ENCODE peak calls at places on chromosome 7, in five cellular contexts. Z is kidney, H is sigmoid colon, E is neural progenitor cell, U is tibial nerve. S is an unnamed sample.

GRCh38 chr7:4837041-4837813 is 24.6 kb downstream of the PAPOLB start:
- DNase-seq in U (no peak), E (no peak), Z (no peak), H (peak; percentile 52), S (peak; percentile 46)

GRCh38 chr7:45709168-45710034 is 135.2 kb downstream of the ADCY1 start:
- DNase-seq in E (no peak), Z (peak; percentile 81), H (peak; percentile 78), U (no peak), S (no peak)

GRCh38 chr7:138008588-138009349 is 6.9 kb upstream of the CREB3L2 start:
- DNase-seq in H (no peak), U (no peak), E (peak; percentile 76), Z (no peak), S (no peak)

GRCh38 chr7:80134105-80134535 is 511 bp upstream of the GNAI1 start:
- DNase-seq in Z (no peak), U (peak; percentile 53), E (no peak), H (no peak), S (no peak)

GRCh38 chr7:15397921-15398560 is 163.8 kb downstream of the AGMO start:
- DNase-seq in E (no peak), H (no peak), U (no peak), Z (no peak), S (no peak)

GRCh38 chr7:106283831-106284515 is 810 bp downstream of the NAMPT start:
- DNase-seq in H (peak; percentile 82), Z (peak; percentile 83), U (peak; percentile 19), E (no peak), S (no peak)

GRCh38 chr7:25858200-25858561 is 293.8 kb upstream of the NFE2L3 start:
- DNase-seq in Z (no peak), E (no peak), H (no peak), U (no peak), S (no peak)

GRCh38 chr7:149620961-149621360 is 123.4 kb upstream of the ZNF746 start:
- DNase-seq in U (no peak), H (no peak), E (no peak), Z (no peak), S (no peak)

GRCh38 chr7:25260862-25261454 is 32.7 kb upstream of the NPVF start:
- DNase-seq in E (no peak), H (no peak), Z (no peak), U (no peak), S (no peak)

GRCh38 chr7:149880871-149881301 is 7.1 kb downstream of the ATP6V0E2 start:
- DNase-seq in U (no peak), H (peak; percentile 76), E (no peak), Z (no peak), S (no peak)

GRCh38 chr7:7757576-7757975 is 39.2 kb upstream of the RPA3 start:
- DNase-seq in U (no peak), H (no peak), E (peak; percentile 23), Z (no peak), S (no peak)

GRCh38 chr7:123747620-123748141 is 1.1 kb downstream of the WASL start:
- DNase-seq in Z (peak; percentile 63), H (peak; percentile 71), U (peak; percentile 16), E (peak; percentile 75), S (peak; percentile 51)

GRCh38 chr7:42883950-42884349 is 27.9 kb downstream of the C7orf25 start:
- DNase-seq in H (no peak), E (peak; percentile 28), Z (peak; percentile 85), U (no peak), S (no peak)

GRCh38 chr7:88040694-88041093 is 106.6 kb downstream of the ADAM22 start:
- DNase-seq in H (no peak), U (no peak), E (no peak), Z (no peak), S (no peak)

GRCh38 chr7:115047968-115048720 is 126.2 kb downstream of the MDFIC start:
- DNase-seq in H (no peak), U (no peak), Z (no peak), E (no peak), S (no peak)

GRCh38 chr7:93799750-93800357 is 90.7 kb downstream of the TFPI2 start:
- DNase-seq in H (no peak), U (no peak), Z (no peak), E (peak; percentile 13), S (peak; percentile 3)

GRCh38 chr7:114631249-114631822 is 216.7 kb downstream of the FOXP2 start:
- DNase-seq in U (no peak), H (no peak), Z (no peak), E (no peak), S (no peak)

GRCh38 chr7:157651366-157652160 is 314.8 kb downstream of the DNAJB6 start:
- DNase-seq in U (no peak), H (no peak), Z (no peak), E (no peak), S (no peak)

GRCh38 chr7:467393-467828 is 52.2 kb downstream of the PDGFA start:
- DNase-seq in H (no peak), Z (peak; percentile 37), U (no peak), E (no peak), S (peak; percentile 36)

GRCh38 chr7:20665096-20665495 is 49.6 kb downstream of the ABCB5 start:
- DNase-seq in E (no peak), Z (no peak), U (no peak), H (no peak), S (no peak)

GRCh38 chr7:37289781-37290180 is 158.9 kb downstream of the ELMO1 start:
- DNase-seq in E (no peak), Z (no peak), U (no peak), H (no peak), S (no peak)

GRCh38 chr7:73341877-73342276 is 13.9 kb downstream of the FKBP6 start:
- DNase-seq in H (no peak), U (no peak), E (no peak), Z (no peak), S (peak; percentile 15)

GRCh38 chr7:33554576-33554975 is 350.8 kb upstream of the BMPER start:
- DNase-seq in U (no peak), H (no peak), Z (no peak), E (no peak), S (no peak)

GRCh38 chr7:19051767-19052375 is 65.6 kb downstream of the TWIST1 start:
- DNase-seq in Z (no peak), E (peak; percentile 57), H (no peak), U (no peak), S (no peak)

GRCh38 chr7:24573554-24574338 is 494 bp downstream of the PALS2 start:
- DNase-seq in U (peak; percentile 15), E (peak; percentile 83), Z (peak; percentile 83), H (peak; percentile 68), S (peak; percentile 57)

GRCh38 chr7:140214075-140214684 is 37.4 kb upstream of the KDM7A start:
- DNase-seq in U (no peak), H (no peak), Z (peak; percentile 84), E (no peak), S (no peak)

GRCh38 chr7:27442446-27442845 is 199.8 kb downstream of the EVX1 start:
- DNase-seq in E (no peak), U (no peak), H (no peak), Z (no peak), S (no peak)

GRCh38 chr7:57245206-57245605 is 113.0 kb upstream of the ZNF479 start:
- DNase-seq in H (peak; percentile 53), Z (no peak), E (no peak), U (no peak), S (no peak)

GRCh38 chr7:55939514-55940123 is 12.1 kb upstream of the MRPS17 start:
- DNase-seq in Z (no peak), E (no peak), H (no peak), U (no peak), S (no peak)

GRCh38 chr7:100154651-100155491 is 3.7 kb downstream of the TRAPPC14 start:
- DNase-seq in H (no peak), Z (no peak), U (no peak), E (no peak), S (no peak)

GRCh38 chr7:90661290-90662151 is 65.4 kb downstream of the CDK14 start:
- DNase-seq in E (peak; percentile 21), Z (no peak), U (no peak), H (no peak), S (no peak)

GRCh38 chr7:90663176-90663575 is 67.1 kb downstream of the CDK14 start:
- DNase-seq in Z (no peak), E (no peak), H (no peak), U (no peak), S (no peak)

GRCh38 chr7:90660100-90660499 is 64.0 kb downstream of the CDK14 start:
- DNase-seq in U (no peak), Z (no peak), H (no peak), E (no peak), S (no peak)

GRCh38 chr7:90657481-90657880 is 61.4 kb downstream of the CDK14 start:
- DNase-seq in Z (no peak), U (no peak), E (no peak), H (no peak), S (no peak)

GRCh38 chr7:90660819-90661218 is 64.7 kb downstream of the CDK14 start:
- DNase-seq in Z (no peak), H (no peak), U (no peak), E (no peak), S (no peak)
- H3K27ac ChIP-seq in Z (no peak overlapping the region), H (no peak overlapping the region), U (no peak overlapping the region), E (no peak overlapping the region), S (no peak overlapping the region)

GRCh38 chr7:50709151-50709550 is 73.5 kb downstream of the GRB10 start:
- DNase-seq in Z (no peak), U (no peak), E (no peak), H (no peak), S (no peak)
- H3K4me1 ChIP-seq in Z (peaks cover 20% of the 10 kb centered on the region), U (no peaks in the 10 kb centered on the region), E (peaks cover 30% of the 10 kb centered on the region), H (peaks cover 81% of the 10 kb centered on the region), S (no peaks in the 10 kb centered on the region)

DNA sequence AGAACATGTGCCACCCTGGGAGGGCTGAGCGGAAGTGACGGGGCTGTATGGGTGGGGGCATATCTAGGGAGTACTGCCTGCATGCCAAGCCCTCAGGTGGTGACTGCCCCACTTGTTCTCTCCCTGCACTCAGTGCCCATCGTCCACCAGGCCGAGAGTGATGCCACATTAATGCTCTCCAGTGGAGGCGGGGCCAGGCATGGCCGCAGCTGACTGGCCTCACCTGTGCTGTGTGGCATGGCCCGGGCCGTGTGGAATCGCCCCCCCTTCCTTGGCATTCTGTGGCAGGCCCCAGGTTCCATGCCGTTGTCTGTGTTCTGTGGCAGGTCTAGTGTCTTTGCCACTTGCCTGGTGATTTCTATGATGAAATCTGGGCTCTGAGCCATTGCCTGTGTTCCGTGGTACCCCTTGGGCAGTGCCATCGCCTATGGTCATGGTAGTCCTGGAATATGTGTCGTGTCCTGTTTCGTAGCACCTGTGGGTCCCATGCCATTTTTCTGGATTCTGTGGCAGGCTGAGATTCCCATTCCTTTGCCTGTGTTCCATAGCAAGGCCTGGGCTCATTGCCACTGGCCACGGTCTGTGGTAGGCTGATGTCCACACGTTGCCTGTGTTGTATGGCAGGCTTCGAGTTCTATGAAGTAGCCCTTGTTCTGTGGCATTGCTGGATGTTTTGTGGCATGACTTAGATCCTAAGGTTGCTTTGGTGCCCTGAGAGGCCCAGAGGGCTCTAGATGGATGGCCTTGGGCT is 8.9 kb downstream of the FLNC start:
- DNase-seq in E (no peak), H (no peak), Z (peak; percentile 61), U (no peak), S (no peak)
- H3K27ac ChIP-seq in E (no peak overlapping the region), H (peak overlapping the region; percentile 99), Z (no peak overlapping the region), U (no peak overlapping the region), S (no peak overlapping the region)

DNA sequence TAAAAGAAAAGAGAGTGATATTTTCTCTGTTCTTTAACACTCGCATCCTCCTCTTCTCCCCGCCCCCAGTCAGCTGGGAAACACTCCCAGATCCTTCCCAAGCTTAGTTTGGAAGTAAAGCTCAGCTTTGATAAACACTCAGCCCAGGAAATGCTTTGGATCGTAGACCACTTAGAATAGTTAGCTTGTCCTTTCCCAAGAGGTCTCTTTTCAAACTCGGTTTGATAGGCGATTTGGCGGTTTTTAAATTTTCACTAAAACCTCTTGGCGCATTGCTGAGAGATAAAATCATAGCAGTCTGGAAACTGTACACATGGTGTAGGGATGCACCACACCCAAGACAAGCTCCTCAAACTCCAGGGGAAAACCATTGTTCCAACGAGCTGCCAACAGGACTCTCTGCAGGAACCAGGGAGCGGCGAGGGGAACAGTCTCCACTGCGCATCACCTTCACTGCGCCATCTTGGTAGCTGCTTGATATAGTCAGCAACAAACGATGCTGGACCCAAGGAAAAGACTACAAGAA is 22.3 kb downstream of the SMURF1 start:
- DNase-seq in H (no peak), Z (no peak), E (no peak), U (no peak), S (no peak)
- H3K4me1 ChIP-seq in H (peaks cover 59% of the 10 kb centered on the region), Z (peaks cover 7% of the 10 kb centered on the region), E (peaks cover 16% of the 10 kb centered on the region), U (no peaks in the 10 kb centered on the region), S (no peaks in the 10 kb centered on the region)

S was measured in SJSA1.